ENCODE peak calls at places on chromosomes 12 and 14, in six cellular contexts. E, Q, O, G, N and J are unnamed samples. For H3K36me3 and H3K4me1, the result is how much of the 10 kb centered on the place peaks cover.

GRCh38 chr14:90398315-90398811 is 1.5 kb downstream of the CALM1 start:
- DNase-seq in N (peak), G (peak), E (peak), O (no peak), Q (no peak), J (peak)

GRCh38 chr12:57461326-57461903 is 1.8 kb downstream of the GLI1 start:
- DNase-seq in N (peak), O (peak), E (peak), G (peak), Q (peak), J (no peak)

GRCh38 chr14:56561586-56561985 is 18.0 kb upstream of the TMEM260 start:
- DNase-seq in G (no peak), Q (no peak), E (no peak), N (no peak), O (no peak), J (no peak)

GRCh38 chr12:1246637-1247036 is 255.6 kb downstream of the ERC1 start:
- DNase-seq in Q (peak), N (no peak), O (no peak), E (no peak), G (peak), J (no peak)

GRCh38 chr14:93734961-93735360 is 53.3 kb downstream of the PRIMA1 start:
- DNase-seq in O (no peak), E (no peak), Q (no peak), G (no peak), N (no peak), J (no peak)

GRCh38 chr14:74563233-74563585 is 48.8 kb downstream of the LTBP2 start:
- DNase-seq in O (no peak), E (peak), Q (peak), G (peak), N (no peak), J (no peak)

GRCh38 chr12:5073838-5074237 is 30.2 kb downstream of the KCNA5 start:
- DNase-seq in O (no peak), E (no peak), N (no peak), G (peak), Q (peak), J (no peak)

GRCh38 chr12:81502912-81503695 is 256.0 kb downstream of the PPFIA2 start:
- DNase-seq in O (no peak), N (no peak), G (peak), E (no peak), Q (peak), J (no peak)

GRCh38 chr12:68482660-68483059 is 128.0 kb upstream of the RAP1B start:
- DNase-seq in G (no peak), O (no peak), E (no peak), Q (no peak), N (no peak), J (no peak)

GRCh38 chr12:11822071-11822818 is 172.8 kb downstream of the ETV6 start:
- DNase-seq in E (no peak), O (no peak), N (no peak), Q (peak), G (peak), J (peak)

GRCh38 chr12:114686421-114687268 is 2.7 kb upstream of the TBX3 start:
- DNase-seq in G (no peak), Q (no peak), O (no peak), N (no peak), E (no peak), J (no peak)

GRCh38 chr12:67388331-67389163 is 119.4 kb downstream of the CAND1 start:
- DNase-seq in Q (no peak), E (no peak), O (no peak), G (no peak), N (no peak), J (no peak)

GRCh38 chr12:131351319-131352028 is 359.4 kb upstream of the SFSWAP start:
- DNase-seq in N (no peak), G (no peak), O (no peak), E (no peak), Q (no peak), J (no peak)

GRCh38 chr14:51996148-51996746 is 6.9 kb downstream of the RTRAF start:
- DNase-seq in Q (peak), O (no peak), G (peak), E (no peak), N (no peak), J (no peak)
- H3K36me3 ChIP-seq in Q (under half), O (half or more), G (half or more), E (half or more), N (under half), J (under half)

GRCh38 chr14:91420686-91421085 is 3.1 kb upstream of the CCDC88C start:
- DNase-seq in E (no peak), N (no peak), O (no peak), Q (no peak), G (no peak), J (no peak)
- H3K4me1 ChIP-seq in E (under half), N (under half), O (under half), Q (under half), G (under half), J (under half)

DNA sequence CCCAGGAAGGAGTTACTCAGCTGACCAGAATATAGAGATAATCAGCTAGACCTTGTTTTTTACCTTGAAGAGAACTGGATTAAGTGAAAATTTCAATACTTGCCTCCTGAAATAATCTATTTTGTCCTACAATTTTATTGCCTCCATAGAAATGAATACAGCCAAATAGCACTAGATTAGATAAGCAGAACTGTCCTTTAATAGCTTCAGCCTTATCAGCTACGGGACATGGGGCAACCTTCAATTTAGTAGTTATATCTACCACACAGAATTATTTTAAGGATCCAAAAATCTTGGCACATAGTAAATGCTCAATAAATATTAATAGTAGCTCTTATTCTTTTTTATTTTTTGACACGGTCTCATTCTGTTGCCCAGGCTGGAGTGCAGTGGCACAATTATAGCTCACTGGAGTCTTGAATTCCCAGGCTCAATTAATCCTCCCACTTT is 67.2 kb upstream of the PLEKHG3 start:
- DNase-seq in E (no peak), G (no peak), N (no peak), O (no peak), Q (no peak), J (no peak)
- TF ChIP-seq CTCF in E (no peak), G (no peak), N (no peak), O (peak), Q (no peak), J (peak)

GRCh38 chr12:51911307-51911706 is 4.0 kb downstream of the ACVRL1 start:
- DNase-seq in G (no peak), N (no peak), E (no peak), Q (no peak), O (no peak), J (no peak)

GRCh38 chr12:51908876-51909592 is 1.7 kb downstream of the ACVRL1 start:
- DNase-seq in E (no peak), Q (no peak), N (no peak), O (no peak), G (no peak), J (no peak)

GRCh38 chr12:51910691-51911090 is 3.4 kb downstream of the ACVRL1 start:
- DNase-seq in E (peak), O (no peak), Q (no peak), G (no peak), N (no peak), J (no peak)

GRCh38 chr12:51911788-51912711 is 4.7 kb downstream of the ACVRL1 start:
- DNase-seq in Q (peak), E (peak), G (peak), N (no peak), O (no peak), J (no peak)

GRCh38 chr12:51910168-51910567 is 2.9 kb downstream of the ACVRL1 start:
- DNase-seq in N (no peak), G (peak), E (no peak), Q (no peak), O (no peak), J (no peak)
- H3K36me3 ChIP-seq in N (under half), G (under half), E (under half), Q (under half), O (under half), J (under half)

GRCh38 chr14:21100931-21101330 is at the start of gene TMEM253:
- DNase-seq in G (no peak), Q (no peak), N (no peak), E (no peak), O (no peak), J (no peak)

GRCh38 chr14:21098892-21099595 is 589 bp upstream of the ZNF219 start:
- DNase-seq in N (no peak), Q (no peak), G (no peak), E (no peak), O (no peak), J (no peak)

GRCh38 chr14:21097616-21098133 is 780 bp downstream of the ZNF219 start:
- DNase-seq in G (no peak), O (no peak), N (peak), Q (no peak), E (no peak), J (no peak)

GRCh38 chr14:21098134-21098891 is at the start of gene ZNF219:
- DNase-seq in N (peak), G (peak), Q (peak), O (peak), E (peak), J (no peak)

DNA sequence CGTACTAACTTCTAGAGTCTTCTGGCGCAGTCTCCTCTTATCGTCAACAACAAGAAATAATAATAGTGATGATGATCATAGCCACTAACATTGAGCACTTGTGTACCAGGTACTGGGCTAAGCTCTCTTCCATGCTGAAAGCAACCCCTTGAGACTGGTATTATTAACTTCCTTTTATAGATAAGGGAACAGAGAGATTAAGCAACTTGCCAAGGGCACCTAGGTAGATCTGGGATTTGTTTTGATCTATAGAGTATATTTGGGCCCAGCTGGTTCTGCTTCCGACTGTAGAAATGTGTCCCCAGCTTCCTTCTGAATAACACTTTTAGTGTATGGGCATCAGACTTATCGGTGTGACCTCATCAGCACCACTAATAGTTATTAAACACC is 1.1 kb upstream of the ZNF219 start:
- DNase-seq in G (no peak), N (no peak), E (no peak), O (no peak), Q (no peak), J (no peak)
- H3K4me1 ChIP-seq in G (under half), N (under half), E (under half), O (half or more), Q (under half), J (under half)

DNA sequence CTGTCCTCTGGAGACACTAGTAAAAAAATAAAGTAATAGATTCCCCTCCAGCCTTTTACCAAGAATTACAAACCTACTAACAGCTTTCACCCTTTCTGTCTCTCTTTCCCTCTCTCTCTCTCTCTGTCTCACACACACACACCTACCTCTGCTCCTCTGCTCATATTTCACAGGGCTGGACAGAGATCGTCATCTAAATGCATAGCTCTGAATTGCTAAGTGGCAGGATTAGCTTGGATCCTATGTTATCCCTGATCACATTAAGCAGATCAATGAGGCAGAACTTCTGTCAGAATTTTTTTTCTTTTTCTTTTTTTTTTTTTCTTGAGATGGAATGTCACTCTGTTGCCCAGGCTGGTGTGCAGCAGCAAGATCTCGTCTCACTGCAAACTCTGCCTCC is 22.9 kb downstream of the VCPKMT start:
- DNase-seq in O (no peak), G (no peak), N (no peak), Q (no peak), E (no peak), J (no peak)
- TF ChIP-seq CTCF in O (no peak), G (no peak), N (no peak), Q (no peak), E (no peak), J (no peak)

DNA sequence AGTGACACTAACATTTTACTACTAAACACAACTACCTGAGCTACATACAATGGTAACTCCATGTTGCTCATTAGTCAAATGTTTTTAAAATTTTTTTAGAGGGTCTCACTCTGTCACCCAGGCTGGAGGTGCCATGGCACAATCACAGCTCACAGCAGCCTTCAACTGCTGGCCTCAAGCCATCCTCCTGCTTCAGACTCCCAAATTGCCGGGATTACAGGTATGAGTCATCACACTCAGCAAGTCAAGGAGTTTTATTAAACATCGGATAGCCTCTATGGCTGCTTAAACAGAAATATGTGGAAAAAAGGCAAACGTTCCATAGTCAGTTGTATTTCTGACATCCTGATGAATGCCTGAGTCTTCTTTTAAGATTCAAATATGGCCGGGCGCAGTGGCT is 11.1 kb upstream of the NPFF start:
- DNase-seq in O (no peak), E (no peak), N (no peak), G (peak), Q (peak), J (no peak)
- H3K36me3 ChIP-seq in O (half or more), E (half or more), N (half or more), G (half or more), Q (under half), J (half or more)

DNA sequence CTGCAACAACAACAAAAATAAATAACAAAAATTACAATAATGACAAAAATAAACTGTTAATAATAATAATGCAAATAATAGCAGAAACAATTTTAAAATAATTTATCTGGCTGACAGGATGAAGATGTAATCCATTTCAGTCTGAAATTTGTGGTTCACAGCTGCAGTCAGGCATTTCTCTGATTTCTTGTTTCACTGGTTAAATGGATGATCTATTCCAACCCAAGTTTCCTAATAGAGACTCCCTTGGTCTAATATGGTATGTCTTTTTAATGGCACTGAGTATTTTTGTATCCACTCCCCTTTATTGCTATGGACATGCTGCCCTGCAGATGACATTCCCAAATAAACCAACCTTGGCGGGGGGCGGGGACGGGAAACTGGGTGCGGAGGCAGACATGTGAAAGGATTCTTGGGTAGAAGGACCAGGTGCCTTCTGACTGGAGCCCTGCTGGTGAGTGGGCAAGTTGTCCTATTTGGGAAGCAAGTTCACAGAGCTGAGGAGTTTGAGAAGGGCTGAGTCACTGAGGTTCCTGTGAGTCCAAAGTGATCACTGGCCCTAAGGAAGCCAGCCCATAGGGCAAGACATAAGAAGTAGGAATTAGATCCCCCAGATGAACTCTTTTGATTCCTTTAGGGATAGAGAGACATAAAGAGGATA is 14.4 kb downstream of the FOXG1 start:
- DNase-seq in E (no peak), O (no peak), Q (no peak), N (no peak), G (no peak), J (no peak)
- H3K4me1 ChIP-seq in E (under half), O (under half), Q (under half), N (under half), G (under half), J (under half)

GRCh38 chr14:45362505-45362904 is 109.5 kb upstream of the MIS18BP1 start:
- DNase-seq in E (no peak), G (no peak), N (no peak), Q (no peak), O (no peak), J (no peak)

GRCh38 chr14:45361727-45362126 is 108.7 kb upstream of the MIS18BP1 start:
- DNase-seq in G (no peak), Q (no peak), N (no peak), E (no peak), O (no peak), J (no peak)

GRCh38 chr14:45359766-45360165 is 106.8 kb upstream of the MIS18BP1 start:
- DNase-seq in O (no peak), E (no peak), G (no peak), Q (no peak), N (no peak), J (no peak)

GRCh38 chr14:45364565-45364964 is 111.6 kb upstream of the MIS18BP1 start:
- DNase-seq in G (no peak), O (no peak), E (no peak), Q (no peak), N (no peak), J (no peak)
- TF ChIP-seq CTCF in G (no peak), O (peak), E (no peak), Q (no peak), N (no peak), J (no peak)